ENCODE peak calls at places on chromosomes 4 and X, in nine cellular contexts. X is activated naive CD8-positive, alpha-beta T cell treated with anti-CD3 and anti-CD28 coated beads, Interleukin-2, amount 50 U/mL, for 24 hours; B is LoVo; L is MM.1S; F is GM13977; E is kidney glomerular epithelial cell; N is ELF-1; O is GM04504; A is thyroid gland. T is an unnamed sample.

GRCh38 chr4:104591505-104591904 is 96.8 kb upstream of the CXXC4 start:
- DNase-seq in X (no peak), B (no peak), L (no peak), F (no peak), E (no peak), N (peak; percentile 84), O (no peak), A (no peak), T (no peak)

GRCh38 chrX:42128587-42128986 is 205.2 kb upstream of the CASK start:
- DNase-seq in X (no peak), B (no peak), L (no peak), F (no peak), E (no peak), N (no peak), O (no peak), A (no peak), T (no peak)

GRCh38 chr4:16721618-16722291 is 176.7 kb downstream of the LDB2 start:
- DNase-seq in X (no peak), B (no peak), L (peak; percentile 40), F (no peak), E (no peak), N (no peak), O (no peak), A (no peak), T (no peak)

GRCh38 chr4:137531951-137532868 is at the start of gene PCDH18:
- DNase-seq in X (peak; percentile 1), B (no peak), L (peak; percentile 84), F (no peak), E (peak; percentile 80), N (peak; percentile 87), O (peak; percentile 97), A (peak; percentile 90), T (peak; percentile 76)

GRCh38 chr4:179804440-179804839 is 2362.2 kb upstream of the AGA start:
- DNase-seq in X (no peak), B (no peak), L (no peak), F (no peak), E (no peak), N (no peak), O (no peak), A (no peak), T (no peak)

GRCh38 chr4:70623301-70623700 is 5.2 kb upstream of the ENAM start:
- DNase-seq in X (no peak), B (no peak), L (no peak), F (no peak), E (no peak), N (no peak), O (no peak), A (no peak), T (no peak)

GRCh38 chr4:182888894-182889293 is 28.3 kb downstream of the DCTD start:
- DNase-seq in X (no peak), B (no peak), L (no peak), F (no peak), E (no peak), N (no peak), O (no peak), A (no peak), T (no peak)

GRCh38 chr4:138110815-138111214 is 131.3 kb downstream of the SLC7A11 start:
- DNase-seq in X (no peak), B (no peak), L (no peak), F (no peak), E (no peak), N (no peak), O (no peak), A (no peak), T (no peak)

GRCh38 chrX:71302461-71303213 is 1.1 kb downstream of the ITGB1BP2 start:
- DNase-seq in X (no peak), B (no peak), L (no peak), F (no peak), E (no peak), N (no peak), O (no peak), A (no peak), T (no peak)

GRCh38 chr4:171846232-171846631 is 33.0 kb downstream of the GALNTL6 start:
- DNase-seq in X (peak; percentile 2), B (peak; percentile 10), L (peak; percentile 60), F (peak; percentile 30), E (peak; percentile 17), N (peak; percentile 77), O (peak; percentile 32), A (no peak), T (no peak)

GRCh38 chr4:140305053-140305452 is 68.4 kb upstream of the SCOC start:
- DNase-seq in X (no peak), B (no peak), L (no peak), F (no peak), E (no peak), N (no peak), O (no peak), A (no peak), T (peak; percentile 67)

GRCh38 chr4:94472056-94472826 is 20.5 kb downstream of the PDLIM5 start:
- DNase-seq in X (no peak), B (peak; percentile 52), L (no peak), F (no peak), E (no peak), N (no peak), O (peak; percentile 74), A (no peak), T (no peak)

GRCh38 chr4:37662861-37663390 is 23.2 kb downstream of the RELL1 start:
- DNase-seq in X (no peak), B (no peak), L (no peak), F (no peak), E (peak; percentile 80), N (no peak), O (no peak), A (peak; percentile 87), T (no peak)

GRCh38 chr4:16617416-16617815 is 281.0 kb downstream of the LDB2 start:
- DNase-seq in X (no peak), B (no peak), L (no peak), F (no peak), E (no peak), N (no peak), O (no peak), A (no peak), T (no peak)

GRCh38 chrX:119763836-119764387 is 5.5 kb downstream of the SOWAHD start:
- DNase-seq in X (no peak), B (no peak), L (no peak), F (no peak), E (no peak), N (no peak), O (no peak), A (no peak), T (no peak)

GRCh38 chr4:42954925-42955669 is 62.6 kb downstream of the GRXCR1 start:
- DNase-seq in X (no peak), B (no peak), L (no peak), F (no peak), E (no peak), N (no peak), O (no peak), A (peak; percentile 5), T (peak; percentile 41)

GRCh38 chr4:73869130-73870055 is at the start of gene CXCL1:
- DNase-seq in X (no peak), B (peak; percentile 54), L (no peak), F (no peak), E (peak; percentile 75), N (peak; percentile 35), O (no peak), A (peak; percentile 39), T (peak; percentile 13)

GRCh38 chrX:103329991-103330390 is at the start of gene TCEAL7:
- DNase-seq in X (no peak), B (no peak), L (no peak), F (no peak), E (no peak), N (peak; percentile 16), O (no peak), A (no peak), T (no peak)

GRCh38 chrX:133412246-133412645 is 3.0 kb downstream of the GPC4 start:
- DNase-seq in X (no peak), B (no peak), L (no peak), F (no peak), E (peak; percentile 39), N (peak; percentile 50), O (no peak), A (no peak), T (no peak)

GRCh38 chrX:154804564-154804956 is 725 bp downstream of the MPP1 start:
- DNase-seq in X (no peak), B (no peak), L (no peak), F (no peak), E (no peak), N (peak; percentile 53), O (no peak), A (no peak), T (no peak)

GRCh38 chrX:254630-255215 is 26.5 kb upstream of the PLCXD1 start:
- DNase-seq in X (no peak), B (no peak), L (no peak), F (no peak), E (no peak), N (no peak), O (no peak), A (no peak), T (no peak)

GRCh38 chr4:112296949-112297483 is at the start of gene ALPK1:
- DNase-seq in X (no peak), B (peak; percentile 83), L (peak; percentile 62), F (no peak), E (peak; percentile 72), N (no peak), O (peak; percentile 77), A (no peak), T (peak; percentile 51)

GRCh38 chr4:151658959-151659593 is 101.7 kb downstream of the GATB start:
- DNase-seq in X (no peak), B (no peak), L (no peak), F (no peak), E (no peak), N (no peak), O (peak; percentile 64), A (no peak), T (no peak)

GRCh38 chr4:126172126-126172525 is 857.4 kb downstream of the FAT4 start:
- DNase-seq in X (no peak), B (no peak), L (no peak), F (peak; percentile 5), E (no peak), N (no peak), O (no peak), A (no peak), T (no peak)

GRCh38 chr4:183390374-183390773 is 54.1 kb upstream of the CDKN2AIP start:
- DNase-seq in X (no peak), B (no peak), L (no peak), F (no peak), E (no peak), N (no peak), O (no peak), A (no peak), T (no peak)